ENCODE peak calls at places on chromosome 3, in six cellular contexts. R, E, A, J, W and O are unnamed samples.

GRCh38 chr3:67647390-67647878 is 7.0 kb downstream of the SUCLG2 start:
- DNase-seq in R (no peak), E (no peak), A (no peak), J (no peak), W (peak), O (peak)

GRCh38 chr3:50913279-50913678 is 238.6 kb downstream of the DOCK3 start:
- DNase-seq in R (no peak), E (no peak), A (no peak), J (no peak), W (no peak), O (no peak)

GRCh38 chr3:122563717-122564025 is 429 bp downstream of the PARP9 start:
- DNase-seq in R (no peak), E (peak), A (no peak), J (no peak), W (peak), O (no peak)

GRCh38 chr3:20043398-20043797 is 3.2 kb downstream of the KAT2B start:
- DNase-seq in R (no peak), E (peak), A (peak), J (peak), W (peak), O (no peak)

GRCh38 chr3:148036331-148036881 is 627.2 kb downstream of the ZIC1 start:
- DNase-seq in R (no peak), E (no peak), A (no peak), J (peak), W (no peak), O (no peak)

GRCh38 chr3:58688563-58688962 is 22.0 kb upstream of the FAM3D start:
- DNase-seq in R (no peak), E (no peak), A (no peak), J (no peak), W (no peak), O (no peak)

GRCh38 chr3:120432105-120432860 is 18.5 kb downstream of the FSTL1 start:
- DNase-seq in R (no peak), E (no peak), A (no peak), J (no peak), W (peak), O (no peak)

GRCh38 chr3:58824285-58824684 is 157.7 kb upstream of the FAM3D start:
- DNase-seq in R (peak), E (no peak), A (peak), J (peak), W (peak), O (no peak)

GRCh38 chr3:101803152-101803782 is 24.3 kb downstream of the NXPE3 start:
- DNase-seq in R (peak), E (no peak), A (peak), J (peak), W (peak), O (no peak)

GRCh38 chr3:11568503-11569155 is 75.1 kb downstream of the VGLL4 start:
- DNase-seq in R (no peak), E (peak), A (no peak), J (no peak), W (peak), O (peak)

GRCh38 chr3:135752851-135753250 is 212.7 kb upstream of the PPP2R3A start:
- DNase-seq in R (no peak), E (no peak), A (no peak), J (no peak), W (no peak), O (no peak)

GRCh38 chr3:195042741-195043611 is 228.0 kb downstream of the XXYLT1 start:
- DNase-seq in R (no peak), E (no peak), A (no peak), J (no peak), W (no peak), O (no peak)

GRCh38 chr3:9727041-9727595 is 4.4 kb upstream of the BRPF1 start:
- DNase-seq in R (peak), E (no peak), A (peak), J (peak), W (no peak), O (no peak)

GRCh38 chr3:156209631-156210336 is 89.4 kb downstream of the KCNAB1 start:
- DNase-seq in R (no peak), E (no peak), A (no peak), J (no peak), W (no peak), O (no peak)

GRCh38 chr3:100165926-100166550 is 51.7 kb upstream of the FILIP1L start:
- DNase-seq in R (no peak), E (no peak), A (no peak), J (no peak), W (no peak), O (no peak)

GRCh38 chr3:152026033-152026556 is 152.7 kb downstream of the SUCNR1 start:
- DNase-seq in R (no peak), E (no peak), A (no peak), J (no peak), W (peak), O (peak)

GRCh38 chr3:185639632-185640206 is 53.6 kb downstream of the SENP2 start:
- DNase-seq in R (no peak), E (no peak), A (no peak), J (no peak), W (no peak), O (no peak)

GRCh38 chr3:41277790-41278465 is 78.6 kb downstream of the CTNNB1 start:
- DNase-seq in R (no peak), E (no peak), A (no peak), J (no peak), W (no peak), O (no peak)

GRCh38 chr3:61602466-61602865 is 41.1 kb downstream of the PTPRG start:
- DNase-seq in R (no peak), E (no peak), A (no peak), J (no peak), W (no peak), O (no peak)

GRCh38 chr3:188262913-188263683 is 109.1 kb downstream of the LPP start:
- DNase-seq in R (no peak), E (peak), A (no peak), J (no peak), W (peak), O (no peak)

GRCh38 chr3:168248383-168249047 is 152.8 kb upstream of the GOLIM4 start:
- DNase-seq in R (peak), E (peak), A (no peak), J (peak), W (peak), O (no peak)

GRCh38 chr3:192408007-192408655 is 319.2 kb downstream of the FGF12 start:
- DNase-seq in R (no peak), E (peak), A (no peak), J (no peak), W (peak), O (no peak)

GRCh38 chr3:126621171-126621570 is 33.8 kb downstream of the TXNRD3 start:
- DNase-seq in R (no peak), E (no peak), A (no peak), J (no peak), W (peak), O (peak)

GRCh38 chr3:32172420-32172819 is 66.0 kb downstream of the GPD1L start:
- DNase-seq in R (no peak), E (no peak), A (no peak), J (no peak), W (no peak), O (no peak)

GRCh38 chr3:51966486-51966885 is 768 bp downstream of the PCBP4 start:
- DNase-seq in R (peak), E (no peak), A (no peak), J (no peak), W (no peak), O (no peak)

GRCh38 chr3:32662638-32663037 is 22.4 kb upstream of the CNOT10 start:
- DNase-seq in R (no peak), E (no peak), A (no peak), J (no peak), W (no peak), O (no peak)

GRCh38 chr3:13508496-13508895 is 28.4 kb downstream of the HDAC11 start:
- DNase-seq in R (no peak), E (peak), A (no peak), J (no peak), W (no peak), O (no peak)